ENCODE peak calls at places on chromosome 14, in four cellular contexts. S, C, J and L are unnamed samples.

GRCh38 chr14:69331206-69331605 is 66.9 kb downstream of the ERH start:
- DNase-seq in C (no peak), S (no peak), J (no peak), L (no peak)

GRCh38 chr14:97426776-97427175 is 629.6 kb downstream of the VRK1 start:
- DNase-seq in C (no peak), S (no peak), J (no peak), L (no peak)

GRCh38 chr14:78010688-78011087 is 159.5 kb upstream of the NRXN3 start:
- DNase-seq in C (no peak), S (no peak), J (no peak), L (no peak)

GRCh38 chr14:91496790-91497189 is 13.3 kb downstream of the PPP4R3A start:
- DNase-seq in S (no peak), C (no peak), J (peak), L (no peak)

GRCh38 chr14:48857366-48857765 is 728.8 kb downstream of the RPS29 start:
- DNase-seq in C (no peak), S (no peak), J (no peak), L (no peak)

GRCh38 chr14:39320318-39320717 is 86.6 kb downstream of the MIA2 start:
- DNase-seq in J (no peak), S (no peak), C (no peak), L (no peak)

GRCh38 chr14:79278798-79279644 is 932.3 kb downstream of the DIO2 start:
- DNase-seq in J (peak), C (no peak), S (no peak), L (no peak)

GRCh38 chr14:94110552-94111181 is at the start of gene IFI27:
- DNase-seq in C (peak), S (no peak), J (no peak), L (no peak)

GRCh38 chr14:74504874-74505617 is 11.5 kb downstream of the ISCA2 start:
- DNase-seq in S (no peak), C (no peak), J (no peak), L (no peak)

GRCh38 chr14:95507701-95508103 is 8.7 kb downstream of the SYNE3 start:
- DNase-seq in C (no peak), S (no peak), J (no peak), L (peak)

GRCh38 chr14:84017533-84017932 is 1512.4 kb upstream of the FLRT2 start:
- DNase-seq in S (no peak), J (no peak), C (no peak), L (no peak)

GRCh38 chr14:28773176-28773575 is 6.6 kb downstream of the FOXG1 start:
- DNase-seq in S (no peak), C (no peak), J (no peak), L (no peak)

GRCh38 chr14:22291406-22291805 is 297.6 kb downstream of the DAD1 start:
- DNase-seq in C (no peak), J (no peak), S (no peak), L (no peak)

GRCh38 chr14:39367387-39367751 is 64.9 kb downstream of the FBXO33 start:
- DNase-seq in J (no peak), C (no peak), S (no peak), L (no peak)

GRCh38 chr14:66383771-66384170 is 102.4 kb upstream of the CCDC196 start:
- DNase-seq in S (no peak), C (no peak), J (no peak), L (no peak)

GRCh38 chr14:83291716-83292115 is 1758.1 kb upstream of the SEL1L start:
- DNase-seq in C (no peak), J (no peak), S (no peak), L (no peak)

GRCh38 chr14:105999361-106000028 is 473.1 kb downstream of the TMEM121 start:
- DNase-seq in S (peak), J (peak), C (peak), L (no peak)

GRCh38 chr14:97219356-97220017 is 422.3 kb downstream of the VRK1 start:
- DNase-seq in C (no peak), J (no peak), S (no peak), L (no peak)

GRCh38 chr14:97873291-97873690 is 1076.1 kb downstream of the VRK1 start:
- DNase-seq in S (no peak), J (no peak), C (no peak), L (no peak)

GRCh38 chr14:50312734-50313054 is 570 bp downstream of the DMAC2L start:
- DNase-seq in J (peak), C (no peak), S (no peak), L (no peak)

GRCh38 chr14:23646648-23647549 is 10.7 kb downstream of the DHRS2 start:
- DNase-seq in J (peak), C (no peak), S (no peak), L (no peak)

GRCh38 chr14:70655110-70655826 is 13.6 kb downstream of the TTC9 start:
- DNase-seq in S (peak), C (no peak), J (no peak), L (peak)

GRCh38 chr14:95741051-95741490 is 27.1 kb upstream of the TCL1A start:
- DNase-seq in C (no peak), S (no peak), J (no peak), L (no peak)

GRCh38 chr14:44889600-44890479 is 71.9 kb downstream of the KLHL28 start:
- DNase-seq in S (no peak), C (no peak), J (no peak), L (no peak)

GRCh38 chr14:25394356-25394755 is 344.4 kb upstream of the STXBP6 start:
- DNase-seq in J (no peak), S (no peak), C (no peak), L (no peak)

GRCh38 chr14:36661506-36662257 is at the start of gene PAX9:
- DNase-seq in C (peak), J (peak), S (no peak), L (no peak)

GRCh38 chr14:34496007-34496678 is 34.1 kb upstream of the SPTSSA start:
- DNase-seq in C (no peak), J (no peak), S (no peak), L (no peak)

DNA sequence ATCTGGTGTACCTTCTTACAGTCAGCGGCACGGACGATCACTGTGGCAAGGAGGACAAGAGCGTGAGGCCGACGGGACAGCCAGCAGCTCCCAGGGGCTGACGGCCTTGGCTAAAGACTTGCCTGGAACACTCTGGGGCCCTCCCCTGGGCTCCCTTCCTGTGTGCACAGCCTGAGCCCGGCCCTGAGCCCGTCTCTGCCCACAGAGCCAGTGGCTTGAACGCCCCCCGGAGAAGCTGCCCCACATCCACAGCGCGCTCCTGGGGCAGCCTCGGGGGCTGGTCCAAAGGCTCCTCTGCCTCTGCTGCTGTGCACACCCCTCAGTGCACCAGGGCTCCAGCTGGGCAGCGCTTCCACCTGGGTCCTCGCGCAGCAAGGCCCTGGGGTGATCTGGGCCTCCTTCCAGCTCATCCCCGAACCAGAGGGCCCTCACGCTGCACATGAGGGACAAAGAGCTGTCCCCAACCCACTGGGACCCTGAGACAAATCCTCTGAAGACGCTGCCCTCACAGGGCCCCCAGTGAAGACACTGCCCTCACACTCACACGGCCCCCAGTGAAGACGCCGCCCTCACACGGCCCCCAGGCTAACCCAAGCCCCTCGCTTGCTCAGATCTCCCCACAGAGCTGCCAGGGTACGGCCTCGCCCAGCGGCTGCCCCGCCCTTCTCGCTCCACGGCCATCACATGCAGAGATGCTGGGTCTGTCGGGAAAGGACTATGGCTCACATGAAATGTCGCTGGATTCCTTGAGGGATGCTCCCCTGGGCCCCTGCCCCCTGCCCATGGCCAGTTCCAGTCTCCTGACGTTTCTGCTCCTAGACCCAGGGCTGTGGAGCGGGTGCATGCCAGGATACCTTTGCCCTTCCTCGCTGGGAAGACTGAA is 22.2 kb downstream of the AMN start:
- DNase-seq in S (no peak), C (no peak), J (no peak), L (no peak)
- TF ChIP-seq TAF1 in S (no peak), C (no peak), J (no peak), L (no peak)

GRCh38 chr14:104700224-104700623 is 10.8 kb downstream of the INF2 start:
- DNase-seq in C (peak), S (no peak), J (no peak), L (no peak)

GRCh38 chr14:104700747-104701215 is 11.4 kb downstream of the INF2 start:
- DNase-seq in S (no peak), J (no peak), C (peak), L (no peak)

GRCh38 chr14:104702106-104702505 is 12.7 kb downstream of the INF2 start:
- DNase-seq in J (no peak), C (no peak), S (no peak), L (no peak)

GRCh38 chr14:104702673-104703072 is 13.3 kb downstream of the INF2 start:
- DNase-seq in J (no peak), C (no peak), S (no peak), L (no peak)

DNA sequence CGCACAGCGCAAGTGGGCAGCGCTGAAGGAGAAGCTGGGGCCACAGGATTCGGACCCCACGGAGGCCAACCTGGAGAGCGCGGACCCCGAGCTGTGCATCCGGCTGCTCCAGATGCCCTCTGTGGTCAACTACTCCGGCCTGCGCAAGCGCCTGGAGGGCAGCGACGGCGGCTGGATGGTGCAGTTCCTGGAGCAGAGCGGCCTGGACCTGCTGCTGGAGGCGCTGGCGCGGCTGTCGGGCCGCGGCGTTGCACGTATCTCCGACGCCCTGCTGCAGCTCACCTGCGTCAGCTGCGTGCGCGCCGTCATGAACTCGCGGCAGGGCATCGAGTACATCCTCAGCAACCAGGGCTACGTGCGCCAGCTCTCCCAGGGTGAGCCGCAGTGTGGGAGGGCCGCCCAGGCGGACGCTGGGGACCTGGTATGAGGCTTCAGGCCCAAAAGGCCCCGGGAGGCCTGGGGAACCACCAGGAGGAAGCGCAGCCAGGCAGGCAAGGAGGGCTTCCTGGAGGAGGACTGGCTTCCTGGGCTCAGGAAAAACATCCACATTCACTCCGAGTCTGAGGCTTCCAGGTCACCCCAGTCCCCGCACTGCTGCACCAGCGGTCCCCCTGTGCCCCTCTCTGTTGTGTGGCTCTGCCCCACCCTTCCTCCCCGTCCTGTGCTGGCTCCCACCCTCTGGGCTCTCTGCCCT is 12.1 kb downstream of the INF2 start:
- DNase-seq in J (no peak), C (no peak), S (no peak), L (no peak)
- TF ChIP-seq POLR2AphosphoS5 in J (no peak), C (no peak), S (no peak), L (no peak)

GRCh38 chr14:90091393-90091792 is 29.6 kb downstream of the KCNK13 start:
- DNase-seq in S (no peak), J (no peak), C (no peak), L (no peak)

GRCh38 chr14:90088160-90088559 is 26.4 kb downstream of the KCNK13 start:
- DNase-seq in C (no peak), J (no peak), S (no peak), L (no peak)

GRCh38 chr14:90087433-90087832 is 25.6 kb downstream of the KCNK13 start:
- DNase-seq in J (peak), C (no peak), S (no peak), L (no peak)
- TF ChIP-seq TAF1 in J (no peak), C (no peak), S (no peak), L (no peak)

GRCh38 chr14:63922696-63923421 is 70.1 kb downstream of the SYNE2 start:
- DNase-seq in S (no peak), C (no peak), J (peak), L (no peak)

GRCh38 chr14:63923422-63923752 is 70.6 kb downstream of the SYNE2 start:
- DNase-seq in J (no peak), C (no peak), S (no peak), L (no peak)

GRCh38 chr14:63928744-63929174 is 76.0 kb downstream of the SYNE2 start:
- DNase-seq in S (no peak), C (no peak), J (no peak), L (no peak)

GRCh38 chr14:63926641-63927040 is 73.8 kb downstream of the SYNE2 start:
- DNase-seq in C (no peak), S (no peak), J (no peak), L (no peak)

DNA sequence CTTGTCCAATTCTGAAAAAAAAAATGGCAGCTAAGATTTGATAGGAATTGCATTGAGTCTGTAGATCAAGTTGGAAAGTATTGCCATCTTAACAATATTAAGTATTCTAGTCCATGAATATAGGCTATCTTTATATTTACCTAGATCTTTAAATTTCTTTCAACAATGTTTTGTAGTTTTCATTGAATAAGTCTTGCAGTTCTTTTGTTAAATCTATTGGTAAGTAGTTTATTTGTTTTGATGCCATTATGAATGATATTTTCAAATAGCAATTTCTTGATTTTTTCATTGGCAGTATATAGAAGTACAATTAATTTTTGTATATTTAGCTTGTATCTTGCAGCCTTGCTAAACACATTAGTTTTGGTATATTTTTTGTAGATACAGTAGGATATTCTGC is 71.6 kb downstream of the SYNE2 start:
- DNase-seq in S (no peak), C (no peak), J (no peak), L (no peak)
- TF ChIP-seq POLR2AphosphoS5 in S (no peak), C (no peak), J (no peak), L (no peak)

DNA sequence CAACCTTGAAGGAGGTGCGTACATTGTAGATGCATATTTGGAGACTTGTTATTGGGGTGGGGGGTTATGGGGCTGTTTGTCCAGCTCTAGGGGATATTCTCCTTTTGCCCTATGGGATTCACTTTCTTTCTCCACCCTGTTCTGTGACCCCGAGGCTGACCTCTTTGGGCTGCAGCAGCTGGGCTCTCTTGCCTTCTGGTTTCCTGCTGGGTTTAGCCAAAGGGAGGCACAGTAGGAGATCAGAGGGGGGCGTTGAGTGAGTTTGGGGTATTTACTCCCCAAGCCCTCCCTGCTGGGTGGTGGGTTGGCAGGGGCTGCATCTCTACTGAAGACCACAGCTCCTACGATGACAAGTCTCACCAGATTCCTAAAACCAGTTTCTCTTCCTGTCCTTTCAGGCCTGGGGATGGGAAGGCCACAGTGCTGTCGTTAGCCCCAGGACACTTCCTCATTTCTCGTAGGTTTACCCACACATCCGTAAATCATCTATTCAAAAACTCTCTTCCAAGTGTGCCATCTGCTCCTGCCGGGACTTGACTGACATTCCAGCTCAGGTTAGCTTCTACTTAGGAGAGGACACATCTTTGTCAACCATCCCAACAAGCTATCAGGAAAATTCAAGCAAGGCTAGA is 127.1 kb downstream of the TMEM30B start:
- DNase-seq in J (no peak), C (no peak), S (no peak), L (no peak)
- TF ChIP-seq TAF1 in J (no peak), C (no peak), S (no peak), L (no peak)

GRCh38 chr14:87996276-87996592 is 3.3 kb upstream of the GALC start:
- DNase-seq in S (no peak), J (peak), C (no peak), L (no peak)
- TF ChIP-seq POLR2AphosphoS5 in S (no peak), J (no peak), C (no peak), L (no peak)

GRCh38 chr14:33163109-33163508 is 224.4 kb downstream of the NPAS3 start:
- DNase-seq in J (no peak), S (no peak), C (no peak), L (no peak)
- TF ChIP-seq TAF1 in J (no peak), S (no peak), C (no peak), L (no peak)

GRCh38 chr14:51487848-51488247 is 163.9 kb upstream of the FRMD6 start:
- DNase-seq in S (no peak), C (no peak), J (no peak), L (no peak)

GRCh38 chr14:51488569-51489220 is 163.0 kb upstream of the FRMD6 start:
- DNase-seq in S (no peak), J (no peak), C (no peak), L (no peak)

GRCh38 chr14:51484491-51484890 is 167.2 kb upstream of the FRMD6 start:
- DNase-seq in S (no peak), J (no peak), C (no peak), L (no peak)

GRCh38 chr14:51482112-51482511 is 169.6 kb upstream of the FRMD6 start:
- DNase-seq in C (no peak), J (no peak), S (no peak), L (no peak)

DNA sequence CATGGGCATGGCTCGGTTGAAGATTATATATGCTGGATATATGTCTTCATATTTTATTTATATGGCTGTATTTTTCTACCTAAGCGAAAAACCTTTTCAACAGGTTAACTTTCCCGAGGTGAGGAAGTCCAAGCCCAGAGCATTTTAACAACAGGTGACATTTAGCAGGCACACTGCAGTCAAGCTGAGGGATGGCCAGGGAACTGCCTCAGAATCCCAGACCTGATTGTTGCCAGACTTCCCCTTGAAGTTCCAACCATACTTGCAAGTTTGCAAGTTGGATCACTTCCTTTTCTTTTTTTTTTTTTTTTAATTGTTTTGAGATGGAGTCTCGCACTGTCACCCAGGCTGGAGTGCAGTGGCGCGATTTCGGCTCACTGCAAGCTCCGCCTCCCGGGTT is 166.0 kb upstream of the FRMD6 start:
- DNase-seq in C (no peak), J (no peak), S (no peak), L (no peak)
- TF ChIP-seq POLR2AphosphoS5 in C (no peak), J (no peak), S (no peak), L (no peak)

DNA sequence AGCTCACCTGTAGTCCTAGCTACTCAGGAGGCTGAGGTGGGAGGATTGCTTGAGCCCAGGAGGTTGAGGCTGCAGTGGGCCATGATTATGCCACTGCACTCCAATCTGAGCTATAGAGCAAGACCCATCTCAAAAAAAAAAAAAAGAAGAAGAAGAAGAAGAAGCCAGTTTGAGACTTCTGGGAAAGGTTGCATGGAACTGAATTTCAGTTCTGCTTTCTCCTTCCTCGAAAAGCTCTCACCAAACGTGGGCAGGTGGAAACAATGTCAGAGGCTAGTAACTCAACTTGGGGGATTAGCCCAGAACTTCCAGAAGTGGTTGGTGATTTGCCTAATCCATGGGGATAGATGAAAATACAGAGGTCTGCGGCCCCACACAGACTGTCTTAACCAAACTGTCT is 18.7 kb downstream of the FLVCR2 start:
- DNase-seq in C (no peak), J (no peak), S (no peak), L (no peak)
- TF ChIP-seq TAF1 in C (no peak), J (no peak), S (no peak), L (no peak)

GRCh38 chr14:54566410-54567223 is at the start of gene SAMD4A:
- DNase-seq in C (peak), J (peak), S (peak), L (peak)

GRCh38 chr14:54567224-54567633 is 301 bp downstream of the SAMD4A start:
- DNase-seq in J (no peak), S (peak), C (no peak), L (no peak)

GRCh38 chr14:54568821-54569591 is 2.1 kb downstream of the SAMD4A start:
- DNase-seq in J (peak), S (no peak), C (no peak), L (no peak)

GRCh38 chr14:54566152-54566409 is 847 bp upstream of the SAMD4A start:
- DNase-seq in J (no peak), C (no peak), S (no peak), L (no peak)

GRCh38 chr14:54567634-54568561 is 970 bp downstream of the SAMD4A start:
- DNase-seq in J (peak), S (peak), C (peak), L (peak)
- TF ChIP-seq POLR2AphosphoS5 in J (no peak), S (no peak), C (no peak), L (no peak)